ENCODE peak calls at places on chromosome 11, in ten cellular contexts. I, B, W, P, N, D, L, F, R and M are unnamed samples.
A peak's percentile ranks its signal among the peaks of the same experiment; 100 is the strongest.

GRCh38 chr11:114172871-114173444 is 113.4 kb downstream of the ZBTB16 start:
- DNase-seq in P (no peak), I (no peak), B (no peak), D (no peak), F (no peak), R (no peak), W (no peak), L (peak; percentile 40), N (no peak), M (no peak)

GRCh38 chr11:23976369-23976768 is 520.5 kb upstream of the LUZP2 start:
- DNase-seq in D (no peak), W (no peak), B (no peak), P (no peak), L (no peak), F (peak; percentile 7), I (no peak), N (no peak), R (no peak), M (no peak)

GRCh38 chr11:23473782-23474181 is 613.5 kb upstream of the CCDC179 start:
- DNase-seq in I (no peak), R (no peak), L (no peak), B (no peak), N (no peak), D (no peak), F (no peak), P (no peak), W (no peak), M (no peak)

GRCh38 chr11:288328-289144 is at the start of gene PGGHG:
- DNase-seq in F (no peak), D (no peak), W (no peak), I (no peak), B (peak; percentile 72), N (peak; percentile 93), R (peak; percentile 87), P (peak; percentile 91), L (peak; percentile 67), M (peak; percentile 74)

GRCh38 chr11:10930224-10930960 is 72.5 kb upstream of the ZBED5 start:
- DNase-seq in N (no peak), F (peak; percentile 33), I (no peak), B (no peak), R (peak; percentile 27), P (no peak), L (peak; percentile 26), W (no peak), D (no peak), M (peak; percentile 27)

GRCh38 chr11:79259800-79260199 is 181.0 kb downstream of the TENM4 start:
- DNase-seq in R (no peak), D (no peak), W (no peak), I (no peak), F (no peak), N (no peak), B (no peak), L (no peak), P (no peak), M (no peak)

GRCh38 chr11:45871638-45872037 is 13.8 kb upstream of the MAPK8IP1 start:
- DNase-seq in N (no peak), L (no peak), W (no peak), R (no peak), F (no peak), P (peak; percentile 31), B (no peak), I (no peak), D (no peak), M (no peak)

GRCh38 chr11:1356478-1356960 is 33.2 kb upstream of the BRSK2 start:
- DNase-seq in N (no peak), F (no peak), P (no peak), D (no peak), B (no peak), R (no peak), L (no peak), I (no peak), W (no peak), M (no peak)

DNA sequence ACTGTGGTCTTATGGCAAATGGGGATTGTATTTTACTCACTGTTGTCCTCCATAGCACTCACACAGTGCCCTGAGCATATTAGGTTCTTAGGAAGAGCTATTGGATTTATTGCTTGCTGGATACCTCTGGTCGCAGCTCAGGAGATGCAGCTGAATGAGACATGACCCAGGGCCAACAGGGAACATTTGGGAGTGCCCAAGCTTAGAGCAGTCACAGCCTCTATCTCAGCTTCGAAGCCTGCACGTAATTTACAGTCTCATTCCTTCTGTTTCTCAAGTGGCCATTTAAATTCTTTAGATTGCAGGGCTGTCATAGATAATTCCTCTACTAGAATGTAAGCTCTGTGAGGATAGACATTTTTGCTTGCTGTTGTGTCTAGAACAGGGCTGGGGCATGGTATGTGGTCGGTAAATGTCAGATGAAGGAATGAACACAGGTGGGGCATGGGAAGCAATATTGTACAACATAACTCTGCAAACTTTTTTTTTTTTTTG is 192.8 kb downstream of the GRIK4 start:
- DNase-seq in R (no peak), D (no peak), I (no peak), L (no peak), B (no peak), W (no peak), P (no peak), F (no peak), N (no peak), M (no peak)
- H3K27ac ChIP-seq in R (peak overlapping the region; percentile 5), D (no peak overlapping the region), I (no peak overlapping the region), L (no peak overlapping the region), B (no peak overlapping the region), W (no peak overlapping the region), P (no peak overlapping the region), F (no peak overlapping the region), N (no peak overlapping the region), M (no peak overlapping the region)

DNA sequence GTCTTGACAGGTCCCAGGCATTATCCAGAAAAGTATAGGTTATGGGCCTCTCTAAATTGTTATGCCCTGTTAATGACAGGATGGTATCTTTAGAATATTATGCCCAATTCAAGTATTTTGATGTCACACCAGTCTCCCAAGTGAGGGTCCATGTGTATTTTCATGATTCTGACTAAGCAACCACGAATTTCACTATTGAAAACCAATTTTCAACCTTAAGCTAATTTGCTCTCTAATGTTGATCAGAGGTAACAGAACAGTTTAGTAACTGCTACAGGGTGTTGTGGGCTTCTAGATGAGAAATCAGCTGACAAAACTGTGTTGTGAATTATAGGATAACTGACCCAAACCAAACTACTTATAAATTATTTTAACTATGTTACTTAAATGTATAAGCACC is 48.0 kb upstream of the SORL1-AS1 start:
- DNase-seq in D (no peak), N (no peak), L (no peak), P (no peak), R (no peak), W (no peak), B (no peak), F (no peak), I (no peak), M (no peak)
- H3K9me3 ChIP-seq in D (no peaks in the 10 kb centered on the region), N (no peaks in the 10 kb centered on the region), L (no peaks in the 10 kb centered on the region), P (no peaks in the 10 kb centered on the region), R (peaks cover 2% of the 10 kb centered on the region), W (peaks cover 4% of the 10 kb centered on the region), B (peaks cover 5% of the 10 kb centered on the region), F (no peaks in the 10 kb centered on the region), I (no peaks in the 10 kb centered on the region), M (peaks cover under 1% of the 10 kb centered on the region)

GRCh38 chr11:124877631-124878496 is 12.6 kb downstream of the ROBO3 start:
- DNase-seq in P (peak; percentile 58), N (peak; percentile 68), I (no peak), B (no peak), D (no peak), W (no peak), R (no peak), F (no peak), L (no peak), M (no peak)

GRCh38 chr11:124874571-124875255 is 9.5 kb downstream of the ROBO3 start:
- DNase-seq in L (no peak), B (no peak), P (peak; percentile 62), I (no peak), R (no peak), D (no peak), F (no peak), W (no peak), N (no peak), M (no peak)

GRCh38 chr11:124876818-124877630 is 11.8 kb downstream of the ROBO3 start:
- DNase-seq in D (no peak), B (no peak), N (no peak), P (peak; percentile 71), R (no peak), L (no peak), F (no peak), I (no peak), W (no peak), M (no peak)

GRCh38 chr11:124875401-124875800 is 10.2 kb downstream of the ROBO3 start:
- DNase-seq in R (no peak), L (no peak), I (no peak), N (no peak), B (no peak), D (no peak), P (peak; percentile 53), W (no peak), F (no peak), M (no peak)

DNA sequence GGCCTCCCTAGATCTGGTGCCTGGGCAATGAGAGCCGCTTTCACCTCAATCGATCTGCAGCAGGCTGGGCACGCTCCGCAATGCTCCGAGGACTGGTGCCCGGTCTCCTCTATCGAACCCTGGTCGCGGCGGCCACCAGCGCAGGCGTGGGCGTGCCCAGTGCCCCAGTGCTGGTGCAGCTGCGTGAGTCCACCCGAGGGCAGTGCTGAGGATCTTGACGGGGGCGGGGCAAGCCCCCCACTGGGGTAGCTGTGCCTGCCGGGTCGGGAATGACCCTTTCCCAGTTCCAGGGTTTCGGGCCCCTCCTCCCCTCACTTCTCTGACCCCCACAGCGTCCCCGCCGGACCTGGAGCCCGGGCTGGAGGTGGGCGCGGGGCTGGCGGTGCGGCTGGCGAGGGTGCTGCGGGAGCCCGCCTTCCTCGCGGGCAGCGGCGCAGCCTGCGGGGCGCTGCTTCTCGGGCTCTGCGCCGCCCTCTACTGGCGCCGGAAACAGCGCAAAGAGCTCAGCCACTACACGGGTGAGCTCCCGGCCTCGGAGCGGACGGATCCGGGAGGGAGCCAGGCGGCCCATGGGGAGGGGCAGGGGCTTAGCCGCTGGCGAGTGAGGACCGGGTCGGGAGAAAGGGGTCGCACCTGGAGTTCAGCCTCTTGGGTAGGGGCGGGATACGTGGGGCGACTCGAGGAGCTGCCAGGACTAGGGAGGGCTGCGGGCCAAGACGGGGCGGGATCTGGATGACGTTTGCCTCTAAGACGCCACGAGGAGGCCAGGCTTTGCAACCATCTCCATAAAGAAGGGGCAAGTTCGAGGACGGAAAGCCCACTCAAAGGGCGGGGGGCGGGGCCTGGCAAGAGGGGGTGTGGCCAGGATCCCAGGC is 10.9 kb downstream of the ROBO3 start:
- DNase-seq in F (peak; percentile 96), I (peak; percentile 59), N (peak; percentile 95), L (peak; percentile 75), R (peak; percentile 84), W (peak; percentile 91), P (peak; percentile 93), B (peak; percentile 77), D (peak; percentile 54), M (peak; percentile 90)
- H3K27me3 ChIP-seq in F (peaks cover 23% of the 10 kb centered on the region), I (no peaks in the 10 kb centered on the region), N (no peaks in the 10 kb centered on the region), L (peaks cover 3% of the 10 kb centered on the region), R (peaks cover 30% of the 10 kb centered on the region), W (peaks cover 47% of the 10 kb centered on the region), P (peaks cover 20% of the 10 kb centered on the region), B (peaks cover 5% of the 10 kb centered on the region), D (peaks cover 63% of the 10 kb centered on the region), M (no peaks in the 10 kb centered on the region)

DNA sequence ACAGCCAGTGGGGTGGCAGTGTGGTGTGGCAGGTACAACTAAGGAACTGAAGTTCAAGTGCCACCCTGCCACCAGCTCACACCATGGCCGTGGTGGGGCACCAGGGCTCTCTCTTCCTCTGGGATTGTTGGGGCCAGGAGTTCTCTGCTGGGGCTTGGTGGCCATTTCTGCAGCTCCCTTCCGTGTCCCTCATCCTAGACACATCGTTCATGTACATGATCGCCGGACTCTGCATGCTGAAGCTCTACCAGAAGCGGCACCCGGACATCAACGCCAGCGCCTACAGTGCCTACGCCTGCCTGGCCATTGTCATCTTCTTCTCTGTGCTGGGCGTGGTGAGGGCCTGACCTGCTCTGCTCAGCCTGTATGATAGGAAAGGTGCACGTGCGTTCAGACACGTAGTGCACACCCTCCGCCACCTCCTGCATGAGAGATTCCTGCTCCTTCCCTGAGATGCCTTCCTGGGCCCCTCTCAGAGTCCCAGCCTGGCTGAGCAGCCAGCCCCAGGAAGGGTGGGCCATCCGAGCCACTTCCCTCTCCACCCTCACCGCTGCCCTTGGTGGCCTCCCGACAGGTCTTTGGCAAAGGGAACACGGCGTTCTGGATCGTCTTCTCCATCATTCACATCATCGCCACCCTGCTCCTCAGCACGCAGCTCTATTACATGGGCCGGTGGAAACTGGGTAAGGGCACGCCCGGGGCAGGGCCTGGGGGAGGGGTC is 7.3 kb upstream of the TAGLN start:
- DNase-seq in P (peak; percentile 61), R (no peak), W (no peak), L (no peak), I (no peak), D (no peak), B (no peak), F (no peak), N (peak; percentile 66), M (no peak)
- H3K27ac ChIP-seq in P (no peak overlapping the region), R (no peak overlapping the region), W (no peak overlapping the region), L (no peak overlapping the region), I (no peak overlapping the region), D (no peak overlapping the region), B (no peak overlapping the region), F (no peak overlapping the region), N (no peak overlapping the region), M (no peak overlapping the region)